ENCODE peak calls at places on chromosomes 6 and 20, in five cellular contexts. W, D, E, X and C are unnamed samples.

GRCh38 chr20:36462440-36463211 is 78.7 kb upstream of the MYL9 start:
- DNase-seq in W (peak), D (peak), E (no peak), X (peak), C (peak)

GRCh38 chr6:148342146-148343027 is at the start of gene SASH1:
- DNase-seq in W (peak), D (peak), E (peak), X (peak), C (peak)

GRCh38 chr6:50762798-50763197 is 49.5 kb downstream of the TFAP2D start:
- DNase-seq in W (no peak), D (no peak), E (no peak), X (no peak), C (no peak)

GRCh38 chr6:139355172-139355571 is 19.3 kb downstream of the CITED2 start:
- DNase-seq in W (no peak), D (no peak), E (no peak), X (no peak), C (no peak)

GRCh38 chr6:88869263-88870023 is 94.0 kb downstream of the RNGTT start:
- DNase-seq in W (no peak), D (peak), E (no peak), X (no peak), C (peak)

GRCh38 chr6:105120570-105120969 is 59.2 kb downstream of the POPDC3 start:
- DNase-seq in W (no peak), D (peak), E (no peak), X (no peak), C (no peak)

GRCh38 chr6:163347021-163347446 is 67.5 kb upstream of the QKI start:
- DNase-seq in W (peak), D (peak), E (no peak), X (no peak), C (peak)

GRCh38 chr20:40713508-40713907 is 24.5 kb upstream of the MAFB start:
- DNase-seq in W (no peak), D (no peak), E (no peak), X (no peak), C (no peak)

GRCh38 chr6:127381384-127381783 is 38.0 kb upstream of the ECHDC1 start:
- DNase-seq in W (no peak), D (no peak), E (no peak), X (no peak), C (no peak)

GRCh38 chr6:22081709-22082108 is 215.1 kb downstream of the PRL start:
- DNase-seq in W (no peak), D (no peak), E (no peak), X (no peak), C (no peak)

GRCh38 chr6:24396764-24397163 is 6.0 kb upstream of the MRS2 start:
- DNase-seq in W (no peak), D (no peak), E (no peak), X (no peak), C (no peak)

GRCh38 chr20:4601630-4602296 is 119.9 kb upstream of the PRND start:
- DNase-seq in W (no peak), D (no peak), E (no peak), X (no peak), C (peak)

GRCh38 chr6:14079433-14079832 is 38.1 kb upstream of the CD83 start:
- DNase-seq in W (peak), D (peak), E (no peak), X (no peak), C (peak)

DNA sequence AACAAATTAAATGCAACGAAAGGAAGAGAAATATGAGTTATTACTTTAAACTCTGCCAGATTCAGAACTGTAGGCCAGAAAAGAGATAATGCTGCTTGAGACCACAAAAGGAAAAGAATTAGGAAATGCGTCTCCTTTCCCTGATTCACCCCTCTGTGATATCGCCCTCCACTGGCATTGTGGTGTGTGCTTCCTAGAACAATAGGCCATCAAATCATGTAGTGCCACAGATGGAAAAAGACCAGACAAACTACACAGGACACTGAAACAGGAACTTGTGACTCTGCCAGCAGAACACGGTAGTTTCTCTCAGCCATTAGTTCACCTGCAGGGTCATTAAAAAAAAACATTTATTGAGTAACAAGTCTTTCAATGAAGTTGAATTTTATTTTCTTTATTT is 14.8 kb upstream of the LAMA4 start:
- DNase-seq in W (no peak), D (peak), E (no peak), X (no peak), C (no peak)
- TF ChIP-seq CTCF in W (peak), D (peak), E (peak), X (no peak), C (peak)

GRCh38 chr6:110534731-110535164 is 58.3 kb upstream of the SLC22A16 start:
- DNase-seq in W (peak), D (peak), E (no peak), X (no peak), C (peak)
- TF ChIP-seq CTCF in W (peak), D (no peak), E (no peak), X (no peak), C (no peak)

GRCh38 chr20:48637461-48637860 is 190.3 kb downstream of the PREX1 start:
- DNase-seq in W (no peak), D (no peak), E (no peak), X (peak), C (no peak)

GRCh38 chr20:48642105-48642880 is 185.5 kb downstream of the PREX1 start:
- DNase-seq in W (no peak), D (no peak), E (no peak), X (peak), C (no peak)

GRCh38 chr20:48639899-48640298 is 187.9 kb downstream of the PREX1 start:
- DNase-seq in W (no peak), D (no peak), E (no peak), X (no peak), C (no peak)

GRCh38 chr20:48638546-48638945 is 189.3 kb downstream of the PREX1 start:
- DNase-seq in W (peak), D (peak), E (no peak), X (peak), C (peak)

DNA sequence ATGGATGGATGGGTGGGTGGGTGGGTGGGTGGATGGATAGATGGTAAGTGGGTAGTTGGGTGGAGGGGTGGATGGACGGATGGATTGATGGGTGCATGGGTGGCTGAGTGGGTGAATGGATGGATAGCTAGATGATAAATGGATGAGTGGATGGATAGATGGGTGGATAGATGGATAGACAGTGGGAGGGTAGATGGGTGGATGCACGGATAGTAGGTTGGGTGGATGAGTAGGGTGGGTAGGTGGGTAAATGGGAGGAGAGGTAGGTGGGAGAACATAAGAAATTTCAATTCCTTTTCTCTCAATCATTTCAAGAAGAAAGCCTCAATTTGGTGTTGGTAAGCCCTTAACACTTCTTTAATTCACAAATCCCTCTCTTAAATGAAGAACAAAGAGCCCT is 186.9 kb downstream of the PREX1 start:
- DNase-seq in W (no peak), D (no peak), E (no peak), X (no peak), C (no peak)
- TF ChIP-seq CTCF in W (no peak), D (no peak), E (no peak), X (no peak), C (no peak)

GRCh38 chr6:32854376-32855178 is 585 bp downstream of the PSMB9 start:
- DNase-seq in W (no peak), D (peak), E (no peak), X (no peak), C (no peak)
- TF ChIP-seq CTCF in W (no peak), D (no peak), E (no peak), X (no peak), C (no peak)

DNA sequence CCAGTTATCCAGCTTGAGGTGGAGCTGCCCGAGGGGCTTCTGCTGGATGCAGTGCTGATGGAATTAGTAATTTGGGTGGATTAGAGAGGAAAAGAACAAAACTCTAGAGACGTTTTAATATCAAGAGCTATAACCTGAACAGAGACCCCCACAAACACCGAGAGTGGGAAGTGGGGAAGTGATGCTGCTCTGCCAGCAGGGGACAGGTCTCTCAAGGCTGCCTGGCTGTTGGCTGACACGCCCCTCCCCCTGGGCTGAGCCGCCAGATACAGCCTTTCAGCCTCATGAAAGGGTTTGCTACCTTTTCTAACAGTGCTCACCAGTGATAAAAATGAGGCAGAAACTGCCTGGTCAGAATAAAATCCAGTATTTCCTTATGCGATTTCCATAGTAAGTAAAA is 9.6 kb downstream of the LEMD2 start:
- DNase-seq in W (no peak), D (no peak), E (peak), X (peak), C (no peak)
- TF ChIP-seq CTCF in W (peak), D (no peak), E (peak), X (no peak), C (peak)

DNA sequence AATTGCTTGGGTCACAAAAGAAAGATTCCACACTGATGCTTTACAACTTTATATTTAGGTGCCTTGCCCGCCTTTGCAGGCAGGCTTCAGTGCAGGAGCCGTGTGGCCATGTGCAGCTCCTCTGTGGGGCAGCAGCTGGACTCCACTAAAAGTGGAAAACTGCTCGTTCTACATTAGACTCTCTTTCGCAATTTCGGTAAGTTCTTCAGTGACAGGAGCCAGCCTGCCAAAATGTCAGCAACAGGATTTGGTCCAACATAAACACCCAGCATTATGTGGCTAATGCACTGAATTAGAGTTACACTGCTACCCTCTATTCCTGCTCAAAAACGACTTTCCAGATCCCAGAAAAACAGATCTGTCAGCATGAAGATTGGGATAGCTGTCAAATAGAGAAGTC is 174.4 kb upstream of the KCNK16 start:
- DNase-seq in W (peak), D (peak), E (no peak), X (no peak), C (peak)
- TF ChIP-seq CTCF in W (no peak), D (no peak), E (no peak), X (no peak), C (no peak)